ENCODE peak calls at places on chromosomes 11 and 22, in six cellular contexts. E is RWPE1, G is neuronal stem cell, Y is adrenal gland, X is stomach, P is kidney. J is an unnamed sample.

GRCh38 chr11:108786281-108786990 is 121.6 kb downstream of the DDX10 start:
- DNase-seq in Y (no peak), P (no peak), G (no peak), X (no peak), E (no peak), J (no peak)

GRCh38 chr11:44371706-44372105 is 61.8 kb upstream of the ALX4 start:
- DNase-seq in X (no peak), Y (no peak), P (no peak), G (no peak), E (no peak), J (no peak)

GRCh38 chr22:38069372-38070249 is 12.4 kb downstream of the PICK1 start:
- DNase-seq in X (no peak), G (no peak), E (no peak), P (peak; percentile 68), Y (peak; percentile 83), J (no peak)

GRCh38 chr11:95152878-95153856 is 63.5 kb downstream of the ENDOD1 start:
- DNase-seq in Y (no peak), E (no peak), P (no peak), X (no peak), G (no peak), J (no peak)

GRCh38 chr22:27879923-27880322 is 39.1 kb downstream of the PITPNB start:
- DNase-seq in Y (no peak), E (peak; percentile 30), G (no peak), P (no peak), X (no peak), J (no peak)

GRCh38 chr11:104663190-104664140 is 234.8 kb downstream of the CASP12 start:
- DNase-seq in P (no peak), G (no peak), Y (no peak), X (no peak), E (no peak), J (peak; percentile 27)

GRCh38 chr11:109972181-109972715 is 120.9 kb upstream of the ZC3H12C start:
- DNase-seq in G (no peak), Y (no peak), X (no peak), P (no peak), E (no peak), J (no peak)

GRCh38 chr22:19942886-19943664 is 1.5 kb upstream of the TXNRD2 start:
- DNase-seq in Y (peak; percentile 74), G (no peak), E (peak; percentile 47), P (peak; percentile 39), X (no peak), J (no peak)

GRCh38 chr22:40031766-40032470 is 37.2 kb downstream of the FAM83F start:
- DNase-seq in Y (peak; percentile 80), X (no peak), P (no peak), E (no peak), G (no peak), J (no peak)

GRCh38 chr11:57432714-57433163 is 5.8 kb upstream of the SLC43A3 start:
- DNase-seq in P (no peak), Y (no peak), E (no peak), X (no peak), G (no peak), J (no peak)

GRCh38 chr22:27554106-27554814 is 247.3 kb downstream of the MN1 start:
- DNase-seq in P (no peak), Y (no peak), E (peak; percentile 5), X (peak; percentile 30), G (no peak), J (no peak)

GRCh38 chr11:1275021-1275420 is 34.4 kb downstream of the TOLLIP start:
- DNase-seq in P (peak; percentile 55), G (no peak), X (no peak), Y (no peak), E (no peak), J (no peak)

GRCh38 chr11:68031136-68031459 is 617 bp downstream of the NDUFS8 start:
- DNase-seq in E (no peak), P (no peak), Y (peak; percentile 81), G (no peak), X (no peak), J (no peak)

GRCh38 chr11:110121204-110121603 is 28.0 kb downstream of the ZC3H12C start:
- DNase-seq in Y (no peak), E (peak; percentile 13), G (no peak), P (no peak), X (no peak), J (no peak)

GRCh38 chr22:43654271-43654670 is 157.8 kb downstream of the EFCAB6 start:
- DNase-seq in X (no peak), Y (no peak), P (no peak), E (no peak), G (no peak), J (no peak)

GRCh38 chr11:64770120-64770519 is 8.2 kb downstream of the SF1 start:
- DNase-seq in G (no peak), P (no peak), X (no peak), Y (no peak), E (no peak), J (no peak)

GRCh38 chr11:117171648-117172051 is 6.9 kb upstream of the SIDT2 start:
- DNase-seq in P (no peak), Y (peak; percentile 53), X (peak; percentile 17), G (no peak), E (no peak), J (no peak)

GRCh38 chr11:117505285-117505970 is 177.8 kb downstream of the CEP164 start:
- DNase-seq in E (no peak), P (no peak), G (no peak), X (no peak), Y (no peak), J (no peak)

GRCh38 chr11:27740362-27741024 is 40.2 kb upstream of the BDNF start:
- DNase-seq in X (no peak), G (no peak), Y (no peak), P (no peak), E (no peak), J (no peak)

GRCh38 chr11:118115048-118115447 is 28.3 kb upstream of the SMIM35 start:
- DNase-seq in P (no peak), Y (no peak), X (no peak), G (no peak), E (no peak), J (no peak)

GRCh38 chr11:2194877-2195755 is 23.5 kb upstream of the TH start:
- DNase-seq in Y (peak; percentile 80), P (no peak), G (peak; percentile 71), X (peak; percentile 53), E (no peak), J (no peak)

GRCh38 chr22:49951001-49951677 is 9.4 kb upstream of the PIM3 start:
- DNase-seq in P (peak; percentile 98), X (peak; percentile 99), E (peak; percentile 54), G (no peak), Y (no peak), J (peak; percentile 87)

GRCh38 chr11:93513763-93514162 is 29.4 kb downstream of the SMCO4 start:
- DNase-seq in P (no peak), E (no peak), X (no peak), Y (no peak), G (no peak), J (no peak)

GRCh38 chr11:120326228-120326627 is 1.1 kb downstream of the TLCD5 start:
- DNase-seq in P (no peak), Y (no peak), G (no peak), E (no peak), X (no peak), J (no peak)

GRCh38 chr11:44837650-44838049 is 110.9 kb downstream of the TSPAN18 start:
- DNase-seq in P (no peak), Y (no peak), G (no peak), E (no peak), X (no peak), J (no peak)

GRCh38 chr11:65653229-65654225 is 9.2 kb downstream of the RELA start:
- DNase-seq in X (peak; percentile 77), G (no peak), P (peak; percentile 48), Y (no peak), E (no peak), J (no peak)

GRCh38 chr11:3006505-3007260 is 14.6 kb upstream of the NAP1L4 start:
- DNase-seq in X (no peak), P (no peak), Y (no peak), G (no peak), E (no peak), J (no peak)

GRCh38 chr11:125515102-125515439 is 19.0 kb upstream of the FEZ1 start:
- DNase-seq in P (no peak), Y (no peak), E (no peak), X (no peak), G (no peak), J (no peak)

GRCh38 chr11:1117970-1118369 is 39.8 kb upstream of the MUC5AC start:
- DNase-seq in G (no peak), E (no peak), P (peak; percentile 35), X (no peak), Y (no peak), J (no peak)

GRCh38 chr11:87265915-87266314 is 228.2 kb downstream of the TMEM135 start:
- DNase-seq in X (no peak), E (no peak), P (no peak), G (no peak), Y (no peak), J (no peak)
- H3K27ac ChIP-seq in X (no peak overlapping the region), E (no peak overlapping the region), P (no peak overlapping the region), G (no peak overlapping the region), Y (no peak overlapping the region), J (no peak overlapping the region)

DNA sequence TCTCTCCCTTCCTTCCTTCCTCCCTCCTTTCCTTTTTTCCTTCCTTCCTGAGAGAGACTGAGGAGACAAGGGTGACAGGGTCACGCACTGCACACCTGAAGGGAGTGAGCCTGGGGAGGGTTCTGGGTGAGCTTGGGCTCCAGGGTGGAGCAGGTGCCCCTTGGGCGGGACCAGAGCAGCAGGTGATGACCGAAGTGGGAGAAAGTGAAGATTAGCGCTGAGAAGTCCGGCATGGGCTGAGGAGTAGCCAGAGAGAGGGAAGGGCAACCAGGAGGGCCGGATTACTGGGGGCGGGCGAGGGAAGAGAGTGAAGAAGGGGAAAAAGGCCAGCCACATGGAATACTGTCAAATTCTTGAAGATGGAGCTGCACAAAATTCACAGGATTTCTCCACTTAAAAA is 99.2 kb upstream of the LMO1 start:
- DNase-seq in Y (no peak), E (no peak), G (no peak), P (peak; percentile 48), X (no peak), J (no peak)
- H3K27ac ChIP-seq in Y (no peak overlapping the region), E (no peak overlapping the region), G (no peak overlapping the region), P (no peak overlapping the region), X (no peak overlapping the region), J (no peak overlapping the region)

GRCh38 chr11:98110030-98110429 is 910.7 kb upstream of the CNTN5 start:
- DNase-seq in G (no peak), P (no peak), Y (no peak), X (no peak), E (no peak), J (no peak)
- H3K27ac ChIP-seq in G (no peak overlapping the region), P (no peak overlapping the region), Y (no peak overlapping the region), X (no peak overlapping the region), E (no peak overlapping the region), J (no peak overlapping the region)

DNA sequence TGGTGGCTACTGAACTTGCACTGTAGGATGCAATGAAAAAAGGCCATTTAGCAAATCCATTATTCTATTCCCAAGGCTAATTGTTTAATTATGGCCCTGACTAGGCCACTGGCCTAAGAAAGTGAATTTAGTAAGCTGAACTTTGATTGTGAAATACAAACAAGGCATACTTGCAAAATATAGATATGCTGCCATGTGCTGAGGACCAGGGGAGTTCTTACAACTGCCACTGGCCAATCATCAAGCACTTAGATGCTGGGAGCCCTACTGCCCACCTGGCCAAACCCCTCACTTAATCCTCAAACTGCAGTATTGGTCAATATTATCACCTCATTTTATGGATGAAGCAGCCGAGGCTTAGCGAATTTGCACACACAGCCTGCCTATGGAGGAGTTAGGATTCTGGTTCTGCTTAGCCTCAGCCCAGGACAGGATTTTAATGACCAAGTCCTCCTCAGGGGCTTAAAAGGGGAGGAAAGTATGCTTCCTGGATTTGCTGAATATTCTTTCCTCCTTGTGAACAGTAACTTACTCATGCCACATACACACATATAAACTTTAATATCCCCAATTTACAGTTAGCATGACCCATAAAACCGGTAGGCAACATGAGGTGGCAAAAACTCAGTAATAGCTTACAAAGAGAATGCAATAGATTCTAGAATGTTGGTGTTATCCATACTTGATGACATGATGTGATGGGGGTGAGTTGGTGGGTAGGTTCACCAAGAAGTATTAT is 39.3 kb downstream of the CD44 start:
- DNase-seq in X (no peak), P (no peak), G (no peak), Y (no peak), E (no peak), J (no peak)
- H3K27ac ChIP-seq in X (peak overlapping the region; percentile 33), P (no peak overlapping the region), G (no peak overlapping the region), Y (no peak overlapping the region), E (peak overlapping the region; percentile 64), J (peak overlapping the region; percentile 56)